ENCODE peak calls at places on chromosomes 3 and 15, in five cellular contexts. A, N, K, O and S are unnamed samples.

GRCh38 chr3:195139876-195140240 is 131.1 kb downstream of the XXYLT1 start:
- DNase-seq in N (no peak), A (peak; percentile 62), K (no peak), O (peak; percentile 44), S (no peak)

GRCh38 chr15:82040395-82040794 is 5.4 kb downstream of the MEX3B start:
- DNase-seq in K (no peak), O (no peak), A (no peak), N (no peak), S (no peak)

GRCh38 chr3:120469440-120470415 is 18.9 kb upstream of the FSTL1 start:
- DNase-seq in N (no peak), A (peak; percentile 76), O (peak; percentile 45), K (peak; percentile 51), S (no peak)

GRCh38 chr15:40044717-40045571 is 6.0 kb upstream of the SRP14 start:
- DNase-seq in N (peak; percentile 69), O (peak; percentile 90), A (peak; percentile 86), K (peak; percentile 91), S (peak; percentile 78)

GRCh38 chr3:168047190-168047795 is 48.4 kb downstream of the GOLIM4 start:
- DNase-seq in N (peak; percentile 81), A (peak; percentile 81), O (peak; percentile 60), K (peak; percentile 43), S (peak; percentile 77)

GRCh38 chr3:59192473-59192872 is 142.6 kb upstream of the CFAP20DC start:
- DNase-seq in K (no peak), N (peak; percentile 10), O (no peak), A (peak; percentile 73), S (peak; percentile 2)

GRCh38 chr3:76038949-76039348 is 253.6 kb upstream of the ZNF717 start:
- DNase-seq in K (peak; percentile 17), A (no peak), O (no peak), N (no peak), S (no peak)

GRCh38 chr3:49786357-49787181 is at the start of gene IP6K1:
- DNase-seq in K (peak; percentile 100), A (peak; percentile 100), O (peak; percentile 99), N (peak; percentile 100), S (peak; percentile 98)

GRCh38 chr3:197023241-197023997 is 6.2 kb downstream of the MELTF start:
- DNase-seq in N (no peak), K (peak; percentile 33), O (peak; percentile 44), A (no peak), S (peak; percentile 77)

GRCh38 chr3:153026026-153026425 is 136.0 kb upstream of the RAP2B start:
- DNase-seq in O (peak; percentile 21), K (peak; percentile 43), A (peak; percentile 39), N (peak; percentile 29), S (no peak)

GRCh38 chr15:77038312-77039216 is 32.3 kb downstream of the TSPAN3 start:
- DNase-seq in N (no peak), A (no peak), O (no peak), K (no peak), S (no peak)

GRCh38 chr3:122310361-122310760 is 14.7 kb upstream of the CSTA start:
- DNase-seq in K (no peak), N (no peak), O (no peak), A (no peak), S (peak; percentile 41)

GRCh38 chr15:81301815-81302399 is 22.0 kb downstream of the STARD5 start:
- DNase-seq in A (no peak), O (no peak), N (no peak), K (no peak), S (no peak)